ENCODE peak calls at places on chromosome 7, in eight cellular contexts. X is HCT116, T is A549, K is neural progenitor cell, S is fibroblast of lung, G is NT2/D1, C is endothelial cell of umbilical vein, U is psoas muscle. M is an unnamed sample.

GRCh38 chr7:22447759-22448158 is 52.2 kb downstream of the STEAP1B start:
- DNase-seq in X (no peak), T (no peak), K (no peak), S (no peak), G (no peak), C (no peak), U (no peak), M (no peak)

GRCh38 chr7:133984023-133984422 is 143.1 kb upstream of the LRGUK start:
- DNase-seq in X (no peak), T (no peak), K (no peak), S (no peak), G (no peak), C (no peak), U (no peak), M (no peak)

GRCh38 chr7:102873470-102874165 is 39.2 kb upstream of the LRRC17 start:
- DNase-seq in X (no peak), T (no peak), K (no peak), S (no peak), G (no peak), C (no peak), U (no peak), M (no peak)

GRCh38 chr7:80721880-80722595 is 83.6 kb downstream of the CD36 start:
- DNase-seq in X (peak; percentile 63), T (peak; percentile 77), K (peak; percentile 29), S (peak; percentile 93), G (no peak), C (peak; percentile 10), U (no peak), M (peak; percentile 81)

GRCh38 chr7:101950450-101951119 is 133.2 kb downstream of the CUX1 start:
- DNase-seq in X (peak; percentile 21), T (peak; percentile 54), K (peak; percentile 35), S (peak; percentile 90), G (no peak), C (peak; percentile 62), U (no peak), M (no peak)

GRCh38 chr7:41058986-41059741 is 643.7 kb downstream of the INHBA start:
- DNase-seq in X (no peak), T (no peak), K (no peak), S (peak; percentile 29), G (no peak), C (no peak), U (no peak), M (no peak)

GRCh38 chr7:25360471-25360870 is 132.2 kb upstream of the NPVF start:
- DNase-seq in X (no peak), T (no peak), K (no peak), S (no peak), G (no peak), C (no peak), U (no peak), M (no peak)

GRCh38 chr7:155001756-155002410 is 1.0 kb downstream of the PAXIP1 start:
- DNase-seq in X (no peak), T (peak; percentile 26), K (no peak), S (peak; percentile 9), G (no peak), C (peak; percentile 28), U (no peak), M (peak; percentile 4)

GRCh38 chr7:133854739-133855138 is 272.4 kb upstream of the LRGUK start:
- DNase-seq in X (peak; percentile 8), T (peak; percentile 27), K (peak; percentile 18), S (peak; percentile 75), G (no peak), C (peak; percentile 60), U (no peak), M (peak; percentile 37)

GRCh38 chr7:27152816-27153486 is 568 bp upstream of the HOXA3 start:
- DNase-seq in X (no peak), T (no peak), K (no peak), S (no peak), G (no peak), C (no peak), U (no peak), M (peak; percentile 37)

GRCh38 chr7:30470783-30471182 is 7.8 kb downstream of the NOD1 start:
- DNase-seq in X (no peak), T (no peak), K (no peak), S (peak; percentile 89), G (no peak), C (peak; percentile 92), U (no peak), M (peak; percentile 68)

GRCh38 chr7:41940760-41941343 is 238.0 kb upstream of the INHBA start:
- DNase-seq in X (peak; percentile 32), T (peak; percentile 59), K (peak; percentile 86), S (peak; percentile 84), G (peak; percentile 88), C (peak; percentile 72), U (peak; percentile 61), M (peak; percentile 68)

GRCh38 chr7:55957190-55957589 is 5.5 kb downstream of the MRPS17 start:
- DNase-seq in X (no peak), T (no peak), K (no peak), S (no peak), G (no peak), C (no peak), U (no peak), M (no peak)

GRCh38 chr7:55953707-55954475 is 2.2 kb downstream of the MRPS17 start:
- DNase-seq in X (no peak), T (no peak), K (no peak), S (no peak), G (no peak), C (no peak), U (no peak), M (no peak)

DNA sequence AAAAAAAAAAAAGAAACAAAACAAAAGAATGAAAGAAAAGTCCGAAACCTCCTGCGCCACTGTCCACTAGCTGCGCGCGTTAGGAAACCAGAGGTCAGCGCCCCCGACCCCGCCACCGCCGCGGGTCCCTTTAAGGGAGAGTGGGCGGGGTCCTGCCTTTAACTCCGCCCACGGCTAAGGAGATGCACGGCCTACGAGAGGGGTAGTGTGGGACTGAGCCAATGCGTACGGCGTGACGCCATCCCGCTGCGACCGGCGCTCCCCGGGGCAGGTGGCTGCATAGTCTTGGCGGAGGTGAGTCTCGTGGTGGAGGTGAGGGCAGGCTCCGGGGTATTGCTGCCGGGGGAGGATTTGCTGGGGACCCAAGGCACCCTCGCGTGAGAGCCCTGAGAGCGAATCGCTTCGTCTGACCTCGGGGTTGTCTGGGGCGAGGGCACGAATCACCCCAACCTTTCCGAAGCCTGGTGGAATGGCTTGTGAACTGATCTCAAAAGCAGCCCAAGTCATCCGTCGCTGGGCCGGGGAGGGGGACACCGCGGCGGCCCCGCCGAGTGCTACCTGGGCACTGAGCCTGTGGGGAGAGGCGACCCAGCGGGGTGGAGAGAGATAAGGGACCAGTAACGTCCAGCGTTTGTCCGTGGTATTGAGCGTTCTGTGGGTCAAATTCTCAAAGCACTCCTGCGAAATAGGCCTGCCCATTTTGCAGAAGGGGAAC is at the start of gene MRPS17:
- DNase-seq in X (peak; percentile 85), T (peak; percentile 97), K (peak; percentile 94), S (peak; percentile 84), G (peak; percentile 94), C (peak; percentile 89), U (peak; percentile 91), M (peak; percentile 70)
- H3K4me3 ChIP-seq in X (peak within 1 kb of the TSS; percentile 100), T (peak within 1 kb of the TSS; percentile 88), K (peak within 1 kb of the TSS; percentile 73), S (peak within 1 kb of the TSS; percentile 81), G (peak within 1 kb of the TSS; percentile 100), C (peak within 1 kb of the TSS; percentile 83), U (peak within 1 kb of the TSS; percentile 99), M (peak within 1 kb of the TSS; percentile 83)

GRCh38 chr7:57178768-57179139 is 46.5 kb upstream of the ZNF479 start:
- DNase-seq in X (no peak), T (no peak), K (no peak), S (no peak), G (no peak), C (no peak), U (no peak), M (no peak)

GRCh38 chr7:57181281-57181680 is 49.0 kb upstream of the ZNF479 start:
- DNase-seq in X (no peak), T (no peak), K (no peak), S (no peak), G (no peak), C (no peak), U (no peak), M (no peak)

GRCh38 chr7:57179776-57180415 is 47.7 kb upstream of the ZNF479 start:
- DNase-seq in X (no peak), T (no peak), K (no peak), S (no peak), G (no peak), C (no peak), U (no peak), M (peak; percentile 36)

GRCh38 chr7:57176928-57177635 is 44.8 kb upstream of the ZNF479 start:
- DNase-seq in X (no peak), T (no peak), K (no peak), S (no peak), G (no peak), C (no peak), U (no peak), M (no peak)

DNA sequence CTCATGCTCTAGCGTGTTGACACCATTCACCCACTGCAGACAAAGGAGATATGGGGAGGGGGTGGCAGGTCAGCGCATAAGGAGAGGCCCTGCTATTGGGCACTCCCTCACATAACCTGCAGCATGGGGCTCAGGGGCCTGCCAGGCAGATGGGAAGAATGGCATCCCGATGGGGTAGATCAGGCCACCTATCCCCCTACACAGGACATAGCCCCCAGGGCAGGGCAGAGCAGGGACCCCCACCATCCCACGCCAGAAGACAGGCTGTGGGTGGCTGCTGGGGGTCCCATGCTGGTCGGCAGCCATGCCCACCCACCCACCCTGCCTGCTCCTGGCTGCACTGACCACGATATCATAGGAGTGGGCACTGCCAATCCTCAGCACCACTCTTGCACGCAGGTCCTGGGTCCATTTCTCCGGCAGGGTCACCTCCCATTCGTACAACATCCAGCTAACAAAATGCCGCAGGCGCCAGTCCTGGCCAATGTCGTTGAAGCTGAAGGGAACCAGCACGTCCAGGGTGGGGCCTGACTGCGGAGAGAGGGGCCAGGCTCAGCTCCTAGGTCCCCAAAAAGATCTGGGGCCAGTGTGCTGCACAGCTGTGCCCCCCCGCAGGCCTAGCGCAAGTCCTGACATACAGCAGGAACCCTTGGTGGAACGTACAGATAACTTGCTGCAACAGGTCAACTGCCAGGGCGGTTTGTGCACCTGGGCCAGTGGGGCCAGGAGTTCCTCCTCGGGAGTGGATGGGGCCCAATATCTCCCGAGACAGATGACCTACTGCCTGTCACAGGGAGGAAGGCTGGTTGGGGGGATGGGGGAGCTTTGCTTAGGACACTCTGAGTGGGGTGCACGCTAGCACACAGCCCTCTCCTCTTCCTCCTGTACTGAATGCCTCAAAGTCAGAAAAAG is 45.9 kb upstream of the ZNF479 start:
- DNase-seq in X (no peak), T (no peak), K (no peak), S (no peak), G (no peak), C (no peak), U (no peak), M (no peak)
- H3K9me3 ChIP-seq in X (peaks cover 3% of the 10 kb centered on the region), T (peaks cover 4% of the 10 kb centered on the region), K (no peaks in the 10 kb centered on the region), S (no peaks in the 10 kb centered on the region), G (peaks cover 6% of the 10 kb centered on the region), C (peaks cover 4% of the 10 kb centered on the region), U (peaks cover 7% of the 10 kb centered on the region), M (peaks cover 2% of the 10 kb centered on the region)

GRCh38 chr7:55020481-55020871 is 1.7 kb downstream of the EGFR start:
- DNase-seq in X (no peak), T (peak; percentile 42), K (no peak), S (peak; percentile 62), G (no peak), C (no peak), U (peak; percentile 71), M (no peak)
- H3K4me3 ChIP-seq in X (peak overlapping the region; percentile 76), T (peak overlapping the region; percentile 95), K (peak overlapping the region; percentile 82), S (peak overlapping the region; percentile 85), G (no peak overlapping the region), C (no peak overlapping the region), U (peak overlapping the region; percentile 90), M (peak overlapping the region; percentile 99)

DNA sequence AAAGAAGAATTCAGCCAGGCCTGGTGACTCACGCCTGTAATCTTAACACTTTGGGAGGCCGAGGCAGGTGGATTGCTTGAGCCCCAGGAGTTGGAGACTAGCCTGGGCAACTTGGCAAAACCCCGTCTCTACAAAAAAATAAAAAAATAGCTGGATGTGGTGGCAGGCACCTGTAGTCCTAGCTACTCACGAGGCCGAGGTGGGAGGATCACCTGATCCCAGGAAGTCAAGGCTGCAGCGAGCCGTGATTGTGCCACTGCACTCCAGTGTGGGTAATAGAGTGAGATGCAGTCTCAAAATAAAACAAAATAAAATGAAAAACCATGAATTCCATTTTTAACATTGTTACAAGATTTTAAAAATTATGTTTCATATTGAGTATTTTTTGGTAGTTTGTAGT is 988.9 kb upstream of the ZNF722 start:
- DNase-seq in X (no peak), T (no peak), K (no peak), S (no peak), G (no peak), C (no peak), U (no peak), M (no peak)
- H3K9me3 ChIP-seq in X (peaks cover 6% of the 10 kb centered on the region), T (peaks cover 13% of the 10 kb centered on the region), K (peaks cover 74% of the 10 kb centered on the region), S (no peaks in the 10 kb centered on the region), G (no peaks in the 10 kb centered on the region), C (peaks cover 3% of the 10 kb centered on the region), U (no peaks in the 10 kb centered on the region), M (peaks cover under 1% of the 10 kb centered on the region)